ENCODE peak calls at places on chromosomes 11 and 22, in four cellular contexts. One of them, this sample, is unnamed.

GRCh38 chr22:42648368-42649260 is 578 bp downstream of the CYB5R3 start:
- DNase-seq in left ventricle myocardium inferior: peak; percentile 74
- DNase-seq in fibroblast of lung: peak; percentile 38
- DNase-seq in GM12865: peak; percentile 62
- DNase-seq in this sample: peak; percentile 56

GRCh38 chr11:69402251-69402892 is 79.1 kb upstream of the LINC01488 start:
- DNase-seq in fibroblast of lung: no peak
- DNase-seq in left ventricle myocardium inferior: no peak
- DNase-seq in GM12865: no peak
- DNase-seq in this sample: no peak

GRCh38 chr22:27749597-27750225 is 51.8 kb downstream of the MN1 start:
- DNase-seq in fibroblast of lung: peak; percentile 27
- DNase-seq in left ventricle myocardium inferior: no peak
- DNase-seq in GM12865: no peak
- DNase-seq in this sample: no peak

GRCh38 chr11:50182486-50182885 is 149.8 kb downstream of the OR4C45 start:
- DNase-seq in fibroblast of lung: no peak
- DNase-seq in left ventricle myocardium inferior: no peak
- DNase-seq in GM12865: no peak
- DNase-seq in this sample: no peak

GRCh38 chr22:23509571-23510302 is 70.4 kb downstream of the IGLL1 start:
- DNase-seq in GM12865: no peak
- DNase-seq in fibroblast of lung: no peak
- DNase-seq in left ventricle myocardium inferior: no peak
- DNase-seq in this sample: no peak

GRCh38 chr11:91872216-91872615 is 352.4 kb upstream of the FAT3 start:
- DNase-seq in GM12865: no peak
- DNase-seq in fibroblast of lung: no peak
- DNase-seq in left ventricle myocardium inferior: no peak
- DNase-seq in this sample: no peak

GRCh38 chr11:128709402-128709801 is 15.5 kb downstream of the FLI1 start:
- DNase-seq in left ventricle myocardium inferior: no peak
- DNase-seq in GM12865: no peak
- DNase-seq in fibroblast of lung: peak; percentile 70
- DNase-seq in this sample: no peak

GRCh38 chr11:118152552-118153471 is at the start of gene SCN4B:
- DNase-seq in fibroblast of lung: peak; percentile 41
- DNase-seq in left ventricle myocardium inferior: peak; percentile 76
- DNase-seq in GM12865: no peak
- DNase-seq in this sample: peak; percentile 55

GRCh38 chr11:128831781-128832497 is 35.2 kb downstream of the KCNJ1 start:
- DNase-seq in GM12865: peak; percentile 47
- DNase-seq in fibroblast of lung: no peak
- DNase-seq in left ventricle myocardium inferior: no peak
- DNase-seq in this sample: no peak

GRCh38 chr22:19537941-19538488 is 13.8 kb upstream of the CLDN5 start:
- DNase-seq in left ventricle myocardium inferior: no peak
- DNase-seq in fibroblast of lung: no peak
- DNase-seq in GM12865: no peak
- DNase-seq in this sample: no peak

GRCh38 chr11:79807506-79807905 is 366.7 kb upstream of the TENM4 start:
- DNase-seq in fibroblast of lung: no peak
- DNase-seq in left ventricle myocardium inferior: no peak
- DNase-seq in GM12865: no peak
- DNase-seq in this sample: no peak

GRCh38 chr11:74533421-74533820 is 39.9 kb upstream of the LIPT2 start:
- DNase-seq in GM12865: no peak
- DNase-seq in fibroblast of lung: no peak
- DNase-seq in left ventricle myocardium inferior: no peak
- DNase-seq in this sample: no peak

GRCh38 chr11:8766043-8766992 is 83.7 kb downstream of the RPL27A start:
- DNase-seq in left ventricle myocardium inferior: no peak
- DNase-seq in GM12865: no peak
- DNase-seq in fibroblast of lung: no peak
- DNase-seq in this sample: no peak

GRCh38 chr22:20972014-20972797 is 5.2 kb downstream of the AIFM3 start:
- DNase-seq in GM12865: no peak
- DNase-seq in left ventricle myocardium inferior: no peak
- DNase-seq in fibroblast of lung: no peak
- DNase-seq in this sample: no peak

GRCh38 chr11:65311197-65311631 is 3.5 kb upstream of the CDC42EP2 start:
- DNase-seq in left ventricle myocardium inferior: no peak
- DNase-seq in fibroblast of lung: peak; percentile 81
- DNase-seq in GM12865: no peak
- DNase-seq in this sample: no peak

GRCh38 chr11:27107548-27107947 is 66.9 kb downstream of the BBOX1 start:
- DNase-seq in fibroblast of lung: no peak
- DNase-seq in left ventricle myocardium inferior: no peak
- DNase-seq in GM12865: no peak
- DNase-seq in this sample: no peak

GRCh38 chr11:36360833-36361232 is 64.7 kb downstream of the PRR5L start:
- DNase-seq in GM12865: no peak
- DNase-seq in left ventricle myocardium inferior: no peak
- DNase-seq in fibroblast of lung: no peak
- DNase-seq in this sample: no peak

GRCh38 chr11:36360318-36360717 is 64.2 kb downstream of the PRR5L start:
- DNase-seq in GM12865: peak; percentile 37
- DNase-seq in fibroblast of lung: no peak
- DNase-seq in left ventricle myocardium inferior: no peak
- DNase-seq in this sample: no peak

GRCh38 chr11:36362902-36363301 is 66.8 kb downstream of the PRR5L start:
- DNase-seq in fibroblast of lung: peak; percentile 38
- DNase-seq in GM12865: no peak
- DNase-seq in left ventricle myocardium inferior: no peak
- DNase-seq in this sample: no peak

GRCh38 chr11:36361472-36361871 is 65.4 kb downstream of the PRR5L start:
- DNase-seq in fibroblast of lung: no peak
- DNase-seq in GM12865: no peak
- DNase-seq in left ventricle myocardium inferior: no peak
- DNase-seq in this sample: no peak

DNA sequence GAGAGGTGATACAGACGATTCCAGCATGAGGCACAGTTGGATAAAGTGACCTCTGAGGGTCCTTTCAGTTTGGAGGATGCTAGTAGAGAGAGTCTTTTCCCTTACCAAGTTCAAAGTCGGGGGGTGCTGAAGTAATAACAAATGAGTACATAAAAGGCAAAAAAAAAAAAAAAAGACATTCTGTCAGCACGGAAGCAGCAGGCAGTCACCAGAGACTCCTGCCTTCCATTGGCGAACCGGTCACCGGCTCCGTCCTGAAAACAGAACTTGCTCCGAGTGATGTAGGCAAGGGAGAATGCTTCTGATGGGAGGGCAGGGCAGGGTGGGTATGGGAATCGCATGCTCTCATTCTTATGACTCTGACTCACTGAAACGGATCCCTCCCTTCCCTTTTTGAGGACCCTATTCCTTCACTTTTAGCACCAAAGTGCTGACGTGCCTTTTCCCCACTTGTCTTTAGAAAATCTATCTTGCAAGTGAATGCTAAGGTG is 65.9 kb downstream of the PRR5L start:
- DNase-seq in fibroblast of lung: peak; percentile 77
- DNase-seq in left ventricle myocardium inferior: no peak
- DNase-seq in GM12865: no peak
- DNase-seq in this sample: no peak
- H3K4me3 ChIP-seq in fibroblast of lung: no peak overlapping the region
- H3K4me3 ChIP-seq in left ventricle myocardium inferior: peak overlapping the region; percentile 27
- H3K4me3 ChIP-seq in GM12865: no peak overlapping the region
- H3K4me3 ChIP-seq in this sample: no peak overlapping the region

GRCh38 chr11:3854977-3855807 is at the start of gene STIM1:
- DNase-seq in left ventricle myocardium inferior: peak; percentile 95
- DNase-seq in fibroblast of lung: peak; percentile 92
- DNase-seq in GM12865: peak; percentile 98
- DNase-seq in this sample: peak; percentile 95

GRCh38 chr11:3855808-3856491 is 486 bp downstream of the STIM1 start:
- DNase-seq in left ventricle myocardium inferior: peak; percentile 56
- DNase-seq in GM12865: peak; percentile 63
- DNase-seq in fibroblast of lung: peak; percentile 19
- DNase-seq in this sample: peak; percentile 82

GRCh38 chr11:3859373-3859881 is 4.0 kb downstream of the STIM1 start:
- DNase-seq in GM12865: peak; percentile 81
- DNase-seq in fibroblast of lung: no peak
- DNase-seq in left ventricle myocardium inferior: peak; percentile 69
- DNase-seq in this sample: peak; percentile 71

GRCh38 chr11:3856856-3857553 is 1.5 kb downstream of the STIM1 start:
- DNase-seq in GM12865: no peak
- DNase-seq in left ventricle myocardium inferior: no peak
- DNase-seq in fibroblast of lung: no peak
- DNase-seq in this sample: no peak

DNA sequence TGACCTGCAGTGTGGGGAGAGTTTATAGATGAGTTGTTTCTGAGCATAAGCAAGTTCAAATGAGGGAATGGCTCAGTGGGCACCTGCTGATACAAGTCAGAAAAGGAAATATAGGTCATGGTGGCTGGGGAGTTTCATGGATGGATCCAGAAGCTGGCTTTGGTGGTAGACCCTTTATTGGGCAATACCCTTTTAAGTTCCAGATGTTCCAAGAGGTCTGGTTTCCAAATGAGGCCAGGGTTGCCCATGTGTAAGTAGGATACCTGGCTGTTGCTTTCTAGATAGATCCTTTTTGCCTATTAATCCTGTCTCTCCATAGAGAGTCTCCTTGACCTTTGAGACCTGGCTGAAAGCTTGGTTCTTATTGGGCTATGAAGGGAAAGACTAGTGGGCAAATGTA is 2.2 kb downstream of the STIM1 start:
- DNase-seq in fibroblast of lung: no peak
- DNase-seq in GM12865: no peak
- DNase-seq in left ventricle myocardium inferior: no peak
- DNase-seq in this sample: peak; percentile 29
- H3K4me3 ChIP-seq in fibroblast of lung: no peak overlapping the region
- H3K4me3 ChIP-seq in GM12865: peak overlapping the region; percentile 80
- H3K4me3 ChIP-seq in left ventricle myocardium inferior: peak overlapping the region; percentile 92
- H3K4me3 ChIP-seq in this sample: peak overlapping the region; percentile 73

GRCh38 chr22:26672060-26672471 is 14.7 kb downstream of the MIAT start:
- DNase-seq in left ventricle myocardium inferior: no peak
- DNase-seq in GM12865: peak; percentile 46
- DNase-seq in fibroblast of lung: no peak
- DNase-seq in this sample: no peak
- H3K4me3 ChIP-seq in left ventricle myocardium inferior: peak overlapping the region; percentile 81
- H3K4me3 ChIP-seq in GM12865: peak overlapping the region; percentile 51
- H3K4me3 ChIP-seq in fibroblast of lung: peak overlapping the region; percentile 24
- H3K4me3 ChIP-seq in this sample: peak overlapping the region; percentile 11

DNA sequence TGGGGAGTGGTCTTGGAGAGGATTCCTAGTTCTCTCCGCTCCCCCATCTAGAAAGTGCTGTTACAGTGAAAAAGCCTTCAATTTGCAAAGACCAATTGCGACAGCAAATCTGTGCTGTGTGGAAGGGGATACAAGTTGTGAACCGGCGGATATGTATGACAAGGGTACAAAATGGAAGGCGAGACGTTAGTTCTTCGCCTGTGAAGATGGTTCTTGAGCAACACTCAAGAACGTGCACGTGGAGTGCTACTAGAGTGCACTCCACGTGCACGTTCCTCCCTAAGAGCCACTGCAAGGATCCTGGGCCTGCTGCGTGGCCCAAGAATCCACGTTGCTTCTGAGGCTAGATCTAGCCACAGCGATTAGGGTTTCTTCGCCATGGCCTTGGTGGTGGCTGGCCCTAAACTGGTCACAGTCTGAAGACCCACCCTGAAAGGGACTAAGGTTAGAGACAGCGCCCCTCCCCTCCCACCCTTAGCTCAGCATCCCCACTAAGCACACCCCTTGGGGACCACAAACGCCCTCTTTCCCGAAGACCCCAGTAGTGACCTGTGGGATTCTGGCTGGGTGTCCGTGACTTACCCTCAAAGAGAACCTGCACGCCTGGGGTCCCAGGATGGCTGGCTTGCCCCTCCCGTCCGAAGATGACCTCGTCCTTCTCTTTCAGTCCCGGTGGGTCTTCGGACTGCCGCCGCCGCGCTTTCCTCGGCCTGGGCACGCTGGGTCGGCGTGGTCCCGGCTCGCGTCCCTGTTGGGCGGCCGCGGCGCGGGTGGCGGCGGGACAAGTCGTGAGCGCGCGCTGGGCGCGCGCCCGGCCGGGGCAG is 519 bp upstream of the PDE3B start:
- DNase-seq in fibroblast of lung: no peak
- DNase-seq in left ventricle myocardium inferior: no peak
- DNase-seq in GM12865: peak; percentile 5
- DNase-seq in this sample: peak; percentile 57
- H3K4me3 ChIP-seq in fibroblast of lung: peak overlapping the region; percentile 78
- H3K4me3 ChIP-seq in left ventricle myocardium inferior: peak overlapping the region; percentile 91
- H3K4me3 ChIP-seq in GM12865: peak overlapping the region; percentile 92
- H3K4me3 ChIP-seq in this sample: peak overlapping the region; percentile 75

This sample was measured in NB4.